ENCODE peak calls at places on chromosomes 11 and 22, in five cellular contexts. W is adrenal gland, V is heart left ventricle, Q is IMR-90, U is neural progenitor cell. J is an unnamed sample. For H3K9me3, the result is how much of the 10 kb centered on the place peaks cover.

GRCh38 chr11:105577645-105578044 is 32.2 kb upstream of the GRIA4 start:
- DNase-seq in U (peak), V (no peak), Q (peak), W (no peak), J (peak)

GRCh38 chr22:38462960-38463784 is 4.7 kb upstream of the KDELR3 start:
- DNase-seq in U (peak), Q (no peak), W (no peak), V (peak), J (no peak)

GRCh38 chr11:134677338-134677948 is 265.4 kb upstream of the B3GAT1 start:
- DNase-seq in U (no peak), W (no peak), Q (no peak), V (no peak), J (no peak)

GRCh38 chr11:64549969-64550368 is 41.1 kb upstream of the SLC22A12 start:
- DNase-seq in U (no peak), W (no peak), Q (no peak), V (no peak), J (no peak)

GRCh38 chr11:33867996-33868645 is 23.8 kb downstream of the LMO2 start:
- DNase-seq in Q (no peak), U (peak), V (no peak), W (no peak), J (no peak)

GRCh38 chr11:132114185-132114584 is 743.8 kb downstream of the NTM start:
- DNase-seq in V (peak), Q (peak), U (peak), W (peak), J (no peak)

GRCh38 chr22:20438066-20438677 is 547 bp upstream of the SCARF2 start:
- DNase-seq in U (peak), Q (peak), V (peak), W (no peak), J (no peak)

GRCh38 chr11:44675906-44676305 is 50.9 kb upstream of the TSPAN18 start:
- DNase-seq in U (no peak), Q (no peak), V (no peak), W (no peak), J (no peak)

GRCh38 chr11:64870893-64871849 is 7.2 kb downstream of the EHD1 start:
- DNase-seq in V (no peak), W (no peak), U (no peak), Q (no peak), J (no peak)

GRCh38 chr22:22424210-22424800 is 84.2 kb downstream of the ZNF280B start:
- DNase-seq in U (peak), Q (no peak), V (no peak), W (no peak), J (no peak)

GRCh38 chr22:25741692-25742626 is at the start of gene MYO18B:
- DNase-seq in V (peak), U (no peak), Q (no peak), W (no peak), J (no peak)

GRCh38 chr11:57781529-57781943 is 19.9 kb downstream of the CTNND1 start:
- DNase-seq in U (peak), V (peak), Q (peak), W (no peak), J (no peak)

GRCh38 chr11:1931326-1931725 is 11.8 kb downstream of the TNNT3 start:
- DNase-seq in W (peak), V (peak), Q (peak), U (no peak), J (no peak)

GRCh38 chr11:109926941-109927340 is 166.3 kb upstream of the ZC3H12C start:
- DNase-seq in Q (no peak), U (no peak), V (no peak), W (no peak), J (no peak)

GRCh38 chr11:30453705-30454104 is 130.8 kb downstream of the ARL14EP start:
- DNase-seq in W (no peak), Q (no peak), V (no peak), U (peak), J (no peak)

GRCh38 chr11:12599408-12600143 is 74.6 kb upstream of the TEAD1 start:
- DNase-seq in W (peak), U (peak), V (peak), Q (no peak), J (no peak)

GRCh38 chr11:69800278-69800677 is 18.9 kb downstream of the FGF3 start:
- DNase-seq in Q (no peak), W (no peak), U (no peak), V (no peak), J (no peak)

GRCh38 chr11:69370984-69371709 is 77.2 kb downstream of the MYEOV start:
- DNase-seq in Q (no peak), U (no peak), V (no peak), W (peak), J (no peak)

GRCh38 chr11:112294688-112295340 is 34.2 kb upstream of the PLET1 start:
- DNase-seq in W (no peak), U (no peak), Q (no peak), V (no peak), J (no peak)

GRCh38 chr11:23311986-23312940 is 452.0 kb upstream of the CCDC179 start:
- DNase-seq in U (peak), V (no peak), W (no peak), Q (peak), J (no peak)

GRCh38 chr11:19803506-19803998 is 90.9 kb downstream of the NAV2 start:
- DNase-seq in U (no peak), V (no peak), Q (no peak), W (no peak), J (no peak)

GRCh38 chr22:32267011-32267410 is 11.9 kb upstream of the SLC5A4 start:
- DNase-seq in U (no peak), V (no peak), Q (no peak), W (no peak), J (no peak)

GRCh38 chr11:128458316-128458715 is 129.0 kb downstream of the ETS1 start:
- DNase-seq in W (no peak), Q (peak), V (no peak), U (no peak), J (peak)

GRCh38 chr11:8593935-8594909 is at the start of gene STK33:
- DNase-seq in V (peak), U (peak), W (peak), Q (no peak), J (no peak)

GRCh38 chr22:29647954-29648737 is 44.7 kb downstream of the NF2 start:
- DNase-seq in U (no peak), W (no peak), V (no peak), Q (no peak), J (no peak)

GRCh38 chr22:17917490-17917983 is 106.8 kb downstream of the MICAL3 start:
- DNase-seq in Q (no peak), U (no peak), W (peak), V (peak), J (no peak)

GRCh38 chr11:123494195-123495050 is 64.4 kb downstream of the GRAMD1B start:
- DNase-seq in V (no peak), U (peak), W (peak), Q (peak), J (peak)

DNA sequence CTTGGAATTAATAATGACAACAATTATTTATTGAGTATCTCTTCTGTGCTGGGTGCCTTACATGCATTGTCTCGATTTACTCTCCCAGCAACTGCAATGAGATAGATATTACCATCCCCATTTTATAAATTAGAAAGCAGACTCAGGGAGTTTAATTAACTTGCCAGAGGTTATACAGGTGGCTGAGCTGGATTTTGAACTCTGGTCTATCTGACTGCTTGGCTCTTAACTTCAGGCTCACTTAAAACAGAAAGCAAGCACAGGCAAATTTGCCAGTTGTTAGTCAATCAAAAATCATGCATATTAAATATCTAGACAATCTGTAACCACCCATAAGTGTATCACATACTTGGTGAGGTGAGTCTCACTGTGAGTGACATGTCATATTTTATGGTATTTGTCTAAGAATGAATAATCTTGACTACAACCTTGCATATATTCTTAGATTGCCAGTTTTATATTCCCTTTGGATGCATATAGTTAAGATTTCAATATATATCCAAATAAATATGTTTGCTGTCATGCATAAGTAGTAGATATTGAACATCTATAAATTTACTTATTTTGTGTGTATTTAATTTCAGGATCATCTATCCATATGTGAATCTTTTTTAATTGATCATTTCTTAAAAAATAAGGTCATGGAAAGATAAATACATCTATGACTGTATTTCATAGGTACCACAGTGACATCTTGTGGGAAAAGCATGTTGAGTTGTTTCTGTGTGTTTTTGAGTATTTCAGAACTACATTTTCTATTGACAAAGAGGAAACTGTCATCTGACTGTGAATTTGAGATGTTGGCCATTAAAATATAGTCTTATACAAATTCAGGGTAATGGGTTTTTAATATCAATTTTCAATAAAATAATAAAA is 112.0 kb upstream of the ARHGAP42 start:
- DNase-seq in U (no peak), W (no peak), V (no peak), Q (peak), J (no peak)
- TF ChIP-seq CTCF in U (peak), W (no peak), V (peak), Q (peak), J (peak)

GRCh38 chr22:47371263-47372090 is 609.0 kb downstream of the TBC1D22A start:
- DNase-seq in W (peak), Q (no peak), V (no peak), U (no peak), J (no peak)
- H3K9me3 ChIP-seq in W (under half), Q (under half), V (under half), U (under half), J (under half)

GRCh38 chr11:83722392-83722791 is 436.2 kb upstream of the CCDC90B start:
- DNase-seq in W (no peak), U (no peak), V (no peak), Q (no peak), J (no peak)
- TF ChIP-seq CTCF in W (no peak), U (no peak), V (no peak), Q (no peak), J (no peak)

DNA sequence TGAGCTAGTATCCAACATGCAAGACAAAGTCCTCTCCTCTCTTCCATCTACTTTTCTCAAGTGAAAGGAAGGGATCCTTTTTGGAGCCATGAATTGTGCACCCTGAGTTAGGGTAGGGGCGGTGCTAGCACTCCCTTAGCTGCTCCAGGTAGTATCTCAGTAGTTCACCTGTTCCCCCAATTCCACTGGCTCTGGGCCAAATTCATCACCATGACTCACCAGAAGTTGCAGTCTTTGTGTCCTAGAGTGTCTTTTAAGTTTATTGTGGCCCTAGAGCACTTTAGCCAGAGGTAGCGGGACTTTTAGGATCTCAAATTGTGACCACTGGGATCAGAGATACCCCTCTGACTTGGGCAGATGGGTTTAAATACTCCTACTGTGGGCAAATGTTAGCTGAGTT is 398.6 kb upstream of the ANO5 start:
- DNase-seq in V (no peak), U (no peak), Q (no peak), W (no peak), J (no peak)
- H3K9me3 ChIP-seq in V (under half), U (under half), Q (under half), W (under half), J (under half)